ENCODE peak calls at places on chromosomes 4 and X, in nine cellular contexts. One of them, this sample, is unnamed.

GRCh38 chrX:85992811-85993229 is 54.5 kb downstream of the CHM start:
- DNase-seq in heart right ventricle: no peak
- DNase-seq in fibroblast of mammary gland: peak; percentile 47
- DNase-seq in activated B cell treated with CpG ODN at 0.5 μM for 24 hours: no peak
- DNase-seq in upper lobe of right lung: no peak
- DNase-seq in ascending aorta: no peak
- DNase-seq in pancreas: no peak
- DNase-seq in MCF 10A: peak; percentile 34
- DNase-seq in GM12865: no peak
- DNase-seq in this sample: no peak

GRCh38 chr4:13918110-13918509 is 290.6 kb upstream of the BOD1L1 start:
- DNase-seq in MCF 10A: peak; percentile 68
- DNase-seq in GM12865: no peak
- DNase-seq in heart right ventricle: no peak
- DNase-seq in fibroblast of mammary gland: peak; percentile 100
- DNase-seq in activated B cell treated with CpG ODN at 0.5 μM for 24 hours: no peak
- DNase-seq in ascending aorta: no peak
- DNase-seq in pancreas: no peak
- DNase-seq in upper lobe of right lung: no peak
- DNase-seq in this sample: no peak

GRCh38 chrX:19303216-19303880 is 40.4 kb upstream of the PDHA1 start:
- DNase-seq in activated B cell treated with CpG ODN at 0.5 μM for 24 hours: no peak
- DNase-seq in ascending aorta: no peak
- DNase-seq in MCF 10A: peak; percentile 52
- DNase-seq in pancreas: no peak
- DNase-seq in fibroblast of mammary gland: peak; percentile 84
- DNase-seq in GM12865: no peak
- DNase-seq in upper lobe of right lung: no peak
- DNase-seq in heart right ventricle: no peak
- DNase-seq in this sample: no peak

GRCh38 chrX:150211988-150212387 is 151.1 kb upstream of the MAMLD1 start:
- DNase-seq in fibroblast of mammary gland: peak; percentile 82
- DNase-seq in upper lobe of right lung: no peak
- DNase-seq in heart right ventricle: no peak
- DNase-seq in activated B cell treated with CpG ODN at 0.5 μM for 24 hours: no peak
- DNase-seq in ascending aorta: no peak
- DNase-seq in pancreas: no peak
- DNase-seq in GM12865: no peak
- DNase-seq in MCF 10A: peak; percentile 8
- DNase-seq in this sample: no peak

GRCh38 chr4:17153572-17153971 is 255.1 kb upstream of the LDB2 start:
- DNase-seq in ascending aorta: no peak
- DNase-seq in pancreas: no peak
- DNase-seq in upper lobe of right lung: no peak
- DNase-seq in heart right ventricle: no peak
- DNase-seq in MCF 10A: no peak
- DNase-seq in GM12865: no peak
- DNase-seq in activated B cell treated with CpG ODN at 0.5 μM for 24 hours: no peak
- DNase-seq in fibroblast of mammary gland: peak; percentile 26
- DNase-seq in this sample: no peak

GRCh38 chrX:153981771-153982533 is 9.4 kb downstream of the TMEM187 start:
- DNase-seq in GM12865: no peak
- DNase-seq in ascending aorta: no peak
- DNase-seq in fibroblast of mammary gland: peak; percentile 40
- DNase-seq in activated B cell treated with CpG ODN at 0.5 μM for 24 hours: no peak
- DNase-seq in heart right ventricle: peak; percentile 42
- DNase-seq in upper lobe of right lung: peak; percentile 71
- DNase-seq in pancreas: no peak
- DNase-seq in MCF 10A: no peak
- DNase-seq in this sample: no peak

GRCh38 chr4:108762559-108763225 is at the start of gene ETNPPL:
- DNase-seq in activated B cell treated with CpG ODN at 0.5 μM for 24 hours: peak; percentile 14
- DNase-seq in GM12865: no peak
- DNase-seq in heart right ventricle: peak; percentile 47
- DNase-seq in upper lobe of right lung: peak; percentile 65
- DNase-seq in MCF 10A: no peak
- DNase-seq in fibroblast of mammary gland: no peak
- DNase-seq in ascending aorta: no peak
- DNase-seq in pancreas: peak; percentile 16
- DNase-seq in this sample: no peak

GRCh38 chr4:64598068-64598467 is 188.8 kb upstream of the TECRL start:
- DNase-seq in GM12865: no peak
- DNase-seq in MCF 10A: no peak
- DNase-seq in heart right ventricle: no peak
- DNase-seq in ascending aorta: no peak
- DNase-seq in activated B cell treated with CpG ODN at 0.5 μM for 24 hours: no peak
- DNase-seq in fibroblast of mammary gland: peak; percentile 12
- DNase-seq in upper lobe of right lung: no peak
- DNase-seq in pancreas: no peak
- DNase-seq in this sample: no peak

GRCh38 chr4:176376032-176376614 is 56.4 kb downstream of the SPCS3 start:
- DNase-seq in upper lobe of right lung: no peak
- DNase-seq in activated B cell treated with CpG ODN at 0.5 μM for 24 hours: no peak
- DNase-seq in heart right ventricle: no peak
- DNase-seq in MCF 10A: peak; percentile 29
- DNase-seq in ascending aorta: no peak
- DNase-seq in fibroblast of mammary gland: peak; percentile 43
- DNase-seq in pancreas: no peak
- DNase-seq in GM12865: peak; percentile 12
- DNase-seq in this sample: no peak

GRCh38 chr4:120923201-120923522 is 636 bp upstream of the PRDM5 start:
- DNase-seq in upper lobe of right lung: no peak
- DNase-seq in heart right ventricle: no peak
- DNase-seq in ascending aorta: no peak
- DNase-seq in GM12865: no peak
- DNase-seq in MCF 10A: no peak
- DNase-seq in fibroblast of mammary gland: no peak
- DNase-seq in pancreas: no peak
- DNase-seq in activated B cell treated with CpG ODN at 0.5 μM for 24 hours: no peak
- DNase-seq in this sample: no peak

GRCh38 chrX:14698770-14699169 is 169.4 kb downstream of the GLRA2 start:
- DNase-seq in heart right ventricle: no peak
- DNase-seq in ascending aorta: no peak
- DNase-seq in pancreas: no peak
- DNase-seq in MCF 10A: no peak
- DNase-seq in fibroblast of mammary gland: no peak
- DNase-seq in activated B cell treated with CpG ODN at 0.5 μM for 24 hours: no peak
- DNase-seq in upper lobe of right lung: no peak
- DNase-seq in GM12865: no peak
- DNase-seq in this sample: no peak

GRCh38 chr4:158895797-158896442 is 127.1 kb downstream of the FNIP2 start:
- DNase-seq in activated B cell treated with CpG ODN at 0.5 μM for 24 hours: no peak
- DNase-seq in heart right ventricle: no peak
- DNase-seq in MCF 10A: peak; percentile 30
- DNase-seq in pancreas: no peak
- DNase-seq in fibroblast of mammary gland: peak; percentile 35
- DNase-seq in upper lobe of right lung: no peak
- DNase-seq in GM12865: no peak
- DNase-seq in ascending aorta: no peak
- DNase-seq in this sample: no peak

DNA sequence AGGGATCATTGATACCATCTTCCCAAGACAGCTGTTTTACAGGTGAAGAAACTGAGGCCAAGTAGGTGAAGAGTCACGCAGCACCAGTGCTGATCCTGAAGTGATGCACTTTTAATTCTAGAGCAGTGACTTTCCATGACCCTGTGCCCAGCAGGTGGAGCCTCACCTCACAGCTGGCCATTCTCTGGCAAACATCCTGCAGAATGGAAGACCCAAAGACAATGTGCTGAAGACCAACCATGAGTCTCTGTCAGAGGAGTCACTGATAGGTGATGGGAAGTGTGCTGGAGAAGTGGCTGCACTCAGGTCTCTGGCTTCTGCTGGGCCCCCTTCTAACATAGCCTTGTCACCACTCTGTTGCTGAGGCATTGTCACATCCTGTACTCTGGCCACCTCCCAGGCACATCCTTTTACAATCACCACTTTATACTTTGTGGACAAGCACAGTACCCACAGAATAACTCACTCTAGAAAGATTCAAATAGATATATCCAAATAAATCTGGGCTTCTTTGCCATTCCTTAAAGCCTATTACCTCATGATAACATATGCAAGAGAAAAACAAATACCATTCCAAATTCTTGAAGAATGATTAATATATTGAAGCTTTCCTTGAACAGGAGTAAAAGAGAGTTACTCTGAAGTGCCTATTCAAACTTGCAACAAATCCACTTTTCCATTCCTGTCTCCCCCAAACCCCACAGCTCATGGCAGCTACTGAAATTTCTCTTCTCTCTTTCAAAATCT is 64.1 kb upstream of the SCOC start:
- DNase-seq in fibroblast of mammary gland: peak; percentile 39
- DNase-seq in activated B cell treated with CpG ODN at 0.5 μM for 24 hours: no peak
- DNase-seq in MCF 10A: peak; percentile 24
- DNase-seq in pancreas: no peak
- DNase-seq in upper lobe of right lung: no peak
- DNase-seq in GM12865: no peak
- DNase-seq in heart right ventricle: no peak
- DNase-seq in ascending aorta: no peak
- DNase-seq in this sample: no peak
- TF ChIP-seq CTCF in fibroblast of mammary gland: peak; percentile 12
- TF ChIP-seq CTCF in activated B cell treated with CpG ODN at 0.5 μM for 24 hours: no peak
- TF ChIP-seq CTCF in MCF 10A: peak; percentile 18
- TF ChIP-seq CTCF in pancreas: no peak
- TF ChIP-seq CTCF in upper lobe of right lung: no peak
- TF ChIP-seq CTCF in GM12865: no peak
- TF ChIP-seq CTCF in heart right ventricle: peak; percentile 23
- TF ChIP-seq CTCF in ascending aorta: no peak
- TF ChIP-seq CTCF in this sample: no peak

GRCh38 chrX:107714196-107714811 is 61.3 kb downstream of the TSC22D3 start:
- DNase-seq in GM12865: no peak
- DNase-seq in upper lobe of right lung: no peak
- DNase-seq in activated B cell treated with CpG ODN at 0.5 μM for 24 hours: peak; percentile 20
- DNase-seq in MCF 10A: no peak
- DNase-seq in heart right ventricle: no peak
- DNase-seq in ascending aorta: no peak
- DNase-seq in pancreas: no peak
- DNase-seq in fibroblast of mammary gland: peak; percentile 35
- DNase-seq in this sample: no peak
- TF ChIP-seq CTCF in GM12865: peak; percentile 6
- TF ChIP-seq CTCF in upper lobe of right lung: peak; percentile 27
- TF ChIP-seq CTCF in activated B cell treated with CpG ODN at 0.5 μM for 24 hours: no peak
- TF ChIP-seq CTCF in MCF 10A: no peak
- TF ChIP-seq CTCF in heart right ventricle: no peak
- TF ChIP-seq CTCF in ascending aorta: peak; percentile 17
- TF ChIP-seq CTCF in pancreas: no peak
- TF ChIP-seq CTCF in fibroblast of mammary gland: peak; percentile 23
- TF ChIP-seq CTCF in this sample: no peak

GRCh38 chrX:56802921-56803848 is 74.1 kb downstream of the NBDY start:
- DNase-seq in MCF 10A: peak; percentile 77
- DNase-seq in fibroblast of mammary gland: peak; percentile 83
- DNase-seq in heart right ventricle: peak; percentile 48
- DNase-seq in upper lobe of right lung: no peak
- DNase-seq in pancreas: peak; percentile 87
- DNase-seq in ascending aorta: no peak
- DNase-seq in activated B cell treated with CpG ODN at 0.5 μM for 24 hours: no peak
- DNase-seq in GM12865: peak; percentile 80
- DNase-seq in this sample: no peak
- TF ChIP-seq CTCF in MCF 10A: peak; percentile 70
- TF ChIP-seq CTCF in fibroblast of mammary gland: peak; percentile 68
- TF ChIP-seq CTCF in heart right ventricle: peak; percentile 51
- TF ChIP-seq CTCF in upper lobe of right lung: peak; percentile 35
- TF ChIP-seq CTCF in pancreas: peak; percentile 30
- TF ChIP-seq CTCF in ascending aorta: peak; percentile 72
- TF ChIP-seq CTCF in activated B cell treated with CpG ODN at 0.5 μM for 24 hours: no peak
- TF ChIP-seq CTCF in GM12865: peak; percentile 45
- TF ChIP-seq CTCF in this sample: no peak

DNA sequence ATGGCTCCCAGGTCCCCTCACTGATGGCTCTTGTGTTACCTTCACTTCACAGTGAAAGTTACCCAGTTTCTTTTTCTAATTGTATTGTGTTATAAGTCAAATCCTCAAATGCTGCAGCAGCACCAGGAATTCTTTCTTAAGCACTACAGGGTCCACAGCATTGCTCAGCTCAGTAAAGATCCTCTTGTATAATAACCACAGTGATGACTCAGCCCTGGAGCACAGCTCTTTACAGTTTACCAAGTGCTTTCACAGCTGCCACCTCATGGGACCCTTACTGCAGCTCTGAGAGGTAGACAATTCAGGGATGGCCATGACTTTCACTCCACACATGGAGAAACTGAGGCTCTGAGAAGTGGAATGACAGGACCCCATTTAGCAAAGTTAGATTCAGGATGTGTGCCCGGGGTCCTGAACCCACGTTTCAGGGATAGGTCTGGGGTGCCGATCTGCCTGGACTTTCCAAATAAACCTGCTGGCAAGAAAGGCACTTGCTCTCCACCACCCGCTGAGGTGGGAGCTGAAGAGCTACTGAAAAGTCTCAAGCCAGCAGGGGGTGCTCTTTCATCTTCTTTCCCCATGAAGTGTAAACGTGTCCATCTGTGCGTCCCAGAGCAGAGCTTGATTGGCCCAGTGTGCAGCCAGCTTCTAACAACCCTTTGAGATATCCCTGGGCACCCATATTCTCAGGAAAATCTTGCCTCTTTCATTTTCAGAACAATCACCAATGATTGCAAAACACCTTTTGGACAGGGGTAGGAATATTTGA is 35.7 kb upstream of the GABRQ start:
- DNase-seq in upper lobe of right lung: no peak
- DNase-seq in activated B cell treated with CpG ODN at 0.5 μM for 24 hours: no peak
- DNase-seq in GM12865: peak; percentile 13
- DNase-seq in MCF 10A: peak; percentile 13
- DNase-seq in pancreas: no peak
- DNase-seq in fibroblast of mammary gland: peak; percentile 1
- DNase-seq in heart right ventricle: no peak
- DNase-seq in ascending aorta: no peak
- DNase-seq in this sample: no peak
- TF ChIP-seq CTCF in upper lobe of right lung: no peak
- TF ChIP-seq CTCF in activated B cell treated with CpG ODN at 0.5 μM for 24 hours: no peak
- TF ChIP-seq CTCF in GM12865: peak; percentile 15
- TF ChIP-seq CTCF in MCF 10A: peak; percentile 12
- TF ChIP-seq CTCF in pancreas: no peak
- TF ChIP-seq CTCF in fibroblast of mammary gland: no peak
- TF ChIP-seq CTCF in heart right ventricle: no peak
- TF ChIP-seq CTCF in ascending aorta: no peak
- TF ChIP-seq CTCF in this sample: peak; percentile 5

GRCh38 chrX:38768079-38768478 is 33.2 kb upstream of the MID1IP1 start:
- DNase-seq in heart right ventricle: no peak
- DNase-seq in upper lobe of right lung: no peak
- DNase-seq in MCF 10A: peak; percentile 35
- DNase-seq in pancreas: no peak
- DNase-seq in GM12865: peak; percentile 19
- DNase-seq in ascending aorta: no peak
- DNase-seq in activated B cell treated with CpG ODN at 0.5 μM for 24 hours: no peak
- DNase-seq in fibroblast of mammary gland: peak; percentile 45
- DNase-seq in this sample: no peak
- TF ChIP-seq CTCF in heart right ventricle: peak; percentile 49
- TF ChIP-seq CTCF in upper lobe of right lung: peak; percentile 41
- TF ChIP-seq CTCF in MCF 10A: peak; percentile 48
- TF ChIP-seq CTCF in pancreas: no peak
- TF ChIP-seq CTCF in GM12865: peak; percentile 20
- TF ChIP-seq CTCF in ascending aorta: peak; percentile 46
- TF ChIP-seq CTCF in activated B cell treated with CpG ODN at 0.5 μM for 24 hours: no peak
- TF ChIP-seq CTCF in fibroblast of mammary gland: peak; percentile 47
- TF ChIP-seq CTCF in this sample: peak; percentile 48

GRCh38 chrX:9873952-9874351 is 87.7 kb downstream of the SHROOM2 start:
- DNase-seq in GM12865: peak; percentile 52
- DNase-seq in heart right ventricle: no peak
- DNase-seq in MCF 10A: peak; percentile 61
- DNase-seq in fibroblast of mammary gland: no peak
- DNase-seq in upper lobe of right lung: no peak
- DNase-seq in pancreas: peak; percentile 20
- DNase-seq in activated B cell treated with CpG ODN at 0.5 μM for 24 hours: peak; percentile 16
- DNase-seq in ascending aorta: no peak
- DNase-seq in this sample: no peak
- TF ChIP-seq CTCF in GM12865: peak; percentile 50
- TF ChIP-seq CTCF in heart right ventricle: peak; percentile 52
- TF ChIP-seq CTCF in MCF 10A: peak; percentile 52
- TF ChIP-seq CTCF in fibroblast of mammary gland: peak; percentile 45
- TF ChIP-seq CTCF in upper lobe of right lung: peak; percentile 61
- TF ChIP-seq CTCF in pancreas: no peak
- TF ChIP-seq CTCF in activated B cell treated with CpG ODN at 0.5 μM for 24 hours: no peak
- TF ChIP-seq CTCF in ascending aorta: peak; percentile 36
- TF ChIP-seq CTCF in this sample: peak; percentile 51

This sample was measured in D721Med.